ENCODE peak calls at places on chromosomes 4 and X, in seven cellular contexts. L is fibroblast of the aortic adventitia; N is fibroblast of mammary gland; G is transverse colon; Y is A673; R is CD8-positive, alpha-beta T cell; D is body of pancreas. A is an unnamed sample.
A peak's percentile ranks its signal among the peaks of the same experiment; 100 is the strongest.

GRCh38 chrX:55715847-55716246 is 1.7 kb upstream of the RRAGB start:
- DNase-seq in G (no peak), D (no peak), Y (no peak), R (no peak), L (no peak), N (no peak), A (no peak)

GRCh38 chr4:48375651-48376291 is 34.4 kb downstream of the SLAIN2 start:
- DNase-seq in D (peak; percentile 25), N (peak; percentile 91), L (peak; percentile 63), Y (peak; percentile 91), R (no peak), G (peak; percentile 71), A (peak; percentile 94)

GRCh38 chr4:87119965-87120364 is 100.5 kb downstream of the KLHL8 start:
- DNase-seq in L (no peak), D (no peak), N (peak; percentile 23), G (no peak), Y (no peak), R (no peak), A (no peak)

GRCh38 chr4:72323227-72323626 is 245.8 kb downstream of the ADAMTS3 start:
- DNase-seq in N (no peak), L (peak; percentile 39), D (no peak), R (no peak), G (no peak), Y (no peak), A (peak; percentile 9)

GRCh38 chr4:158801677-158802076 is 32.9 kb downstream of the FNIP2 start:
- DNase-seq in G (no peak), N (no peak), D (no peak), Y (no peak), L (no peak), R (no peak), A (no peak)

GRCh38 chr4:142475663-142476062 is 370.4 kb downstream of the INPP4B start:
- DNase-seq in Y (no peak), D (no peak), L (peak; percentile 32), N (no peak), R (no peak), G (no peak), A (peak; percentile 28)

GRCh38 chrX:71579136-71579989 is 1.1 kb downstream of the GCNA start:
- DNase-seq in L (no peak), R (no peak), D (no peak), N (no peak), Y (no peak), G (no peak), A (no peak)

GRCh38 chrX:101482296-101482695 is 3.0 kb upstream of the ARMCX4 start:
- DNase-seq in Y (no peak), N (no peak), L (peak; percentile 24), D (no peak), R (no peak), G (no peak), A (no peak)

GRCh38 chr4:40587826-40588225 is 41.8 kb downstream of the RBM47 start:
- DNase-seq in N (peak; percentile 66), L (peak; percentile 65), G (no peak), Y (no peak), D (peak; percentile 37), R (no peak), A (peak; percentile 66)

GRCh38 chr4:68896749-68897148 is 54.9 kb downstream of the UGT2A3 start:
- DNase-seq in Y (no peak), R (no peak), L (no peak), D (no peak), G (no peak), N (no peak), A (no peak)

GRCh38 chr4:122555216-122555615 is 65.7 kb downstream of the IL21 start:
- DNase-seq in G (no peak), L (no peak), R (no peak), D (no peak), Y (no peak), N (no peak), A (no peak)

GRCh38 chr4:141307241-141307689 is 86.6 kb downstream of the ZNF330 start:
- DNase-seq in N (peak; percentile 72), G (peak; percentile 51), R (peak; percentile 19), D (peak; percentile 65), Y (peak; percentile 46), L (peak; percentile 71), A (peak; percentile 52)

GRCh38 chrX:154417157-154417556 is 5.8 kb downstream of the TAFAZZIN start:
- DNase-seq in R (no peak), D (no peak), Y (no peak), N (no peak), L (no peak), G (no peak), A (no peak)

GRCh38 chrX:137034508-137034872 is 695 bp upstream of the GPR101 start:
- DNase-seq in Y (no peak), N (no peak), G (no peak), D (no peak), L (no peak), R (no peak), A (no peak)

GRCh38 chr4:121733942-121734341 is 31.0 kb downstream of the SMIM43 start:
- DNase-seq in Y (no peak), R (no peak), D (no peak), L (no peak), N (no peak), G (no peak), A (no peak)

GRCh38 chr4:134610172-134610571 is 408.6 kb upstream of the PABPC4L start:
- DNase-seq in R (no peak), N (no peak), L (no peak), G (no peak), D (no peak), Y (no peak), A (no peak)

GRCh38 chr4:108619372-108620100 is 840 bp upstream of the RPL34 start:
- DNase-seq in N (no peak), R (no peak), L (no peak), G (no peak), D (no peak), Y (no peak), A (no peak)

GRCh38 chr4:129545599-129546278 is 449.8 kb downstream of the C4orf33 start:
- DNase-seq in G (peak; percentile 31), N (peak; percentile 74), Y (peak; percentile 4), D (peak; percentile 74), L (peak; percentile 78), R (no peak), A (no peak)

GRCh38 chrX:45669715-45670360 is 469.2 kb upstream of the DIPK2B start:
- DNase-seq in R (no peak), D (no peak), N (peak; percentile 60), Y (no peak), L (peak; percentile 55), G (no peak), A (peak; percentile 24)

GRCh38 chrX:106171293-106171692 is 3.2 kb downstream of the PWWP3B start:
- DNase-seq in Y (no peak), D (no peak), L (no peak), N (no peak), G (no peak), R (no peak), A (no peak)

GRCh38 chr4:107036602-107037151 is 564 bp upstream of the DKK2 start:
- DNase-seq in G (no peak), N (no peak), L (peak; percentile 4), Y (peak; percentile 70), R (no peak), D (no peak), A (peak; percentile 26)

GRCh38 chr4:156971168-156971601 is 414 bp downstream of the PDGFC start:
- DNase-seq in N (no peak), Y (no peak), D (peak; percentile 39), G (peak; percentile 21), R (no peak), L (no peak), A (no peak)

GRCh38 chrX:108177321-108177990 is 85.9 kb downstream of the ATG4A start:
- DNase-seq in D (no peak), R (no peak), Y (no peak), N (no peak), G (no peak), L (no peak), A (no peak)

GRCh38 chr4:1012031-1012739 is 759 bp downstream of the FGFRL1 start:
- DNase-seq in G (peak; percentile 67), N (no peak), Y (peak; percentile 71), D (peak; percentile 56), L (no peak), R (peak; percentile 10), A (peak; percentile 52)

DNA sequence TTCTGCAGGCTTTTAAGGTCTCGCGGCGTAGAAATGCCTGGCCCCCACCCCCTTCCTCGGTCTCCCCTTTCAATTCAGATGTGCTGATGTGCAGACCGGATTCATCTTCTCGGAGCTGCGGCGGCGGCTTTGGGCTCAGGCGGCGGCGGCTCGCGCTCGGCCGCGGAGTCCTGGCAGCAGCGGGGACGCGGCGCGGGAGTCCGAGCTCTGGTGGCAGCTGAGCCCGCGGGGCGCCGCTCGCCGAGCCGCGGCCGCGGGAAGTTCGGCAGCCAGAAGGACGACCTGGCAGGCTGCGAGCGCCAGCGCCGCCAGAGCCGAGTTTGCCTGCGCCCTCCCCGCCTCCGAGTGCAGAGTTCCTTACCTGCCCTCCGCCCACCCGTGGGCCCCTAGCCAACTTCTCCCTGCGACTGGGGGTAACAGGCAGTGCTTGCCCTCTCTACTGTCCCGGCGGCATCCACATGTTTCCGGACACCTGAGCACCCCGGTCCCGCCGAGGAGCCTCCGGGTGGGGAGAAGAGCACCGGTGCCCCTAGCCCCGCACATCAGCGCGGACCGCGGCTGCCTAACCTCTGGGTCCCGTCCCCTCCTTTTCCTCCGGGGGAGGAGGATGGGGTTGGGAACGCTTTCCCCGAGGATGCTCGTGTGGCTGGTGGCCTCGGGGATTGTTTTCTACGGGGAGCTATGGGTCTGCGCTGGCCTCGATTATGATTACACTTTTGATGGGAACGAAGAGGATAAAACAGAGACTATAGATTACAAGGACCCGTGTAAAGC is 448 bp downstream of the TLL1 start:
- DNase-seq in N (peak; percentile 16), L (peak; percentile 12), G (no peak), Y (peak; percentile 53), R (no peak), D (peak; percentile 37), A (peak; percentile 64)
- H3K4me3 ChIP-seq in N (peak overlapping the region; percentile 48), L (peak overlapping the region; percentile 67), G (peak overlapping the region; percentile 33), Y (peak overlapping the region; percentile 61), R (no peak overlapping the region), D (peak overlapping the region; percentile 13), A (peak overlapping the region; percentile 52)

GRCh38 chr4:116357758-116358157 is 727.6 kb downstream of the TRAM1L1 start:
- DNase-seq in Y (peak; percentile 50), N (peak; percentile 2), G (peak; percentile 11), R (no peak), L (peak; percentile 82), D (peak; percentile 86), A (no peak)
- TF ChIP-seq CTCF in Y (no peak), N (no peak), G (no peak), R (no peak), L (no peak), D (no peak), A (no peak)

GRCh38 chr4:27398911-27399310 is 538.3 kb downstream of the STIM2 start:
- DNase-seq in G (no peak), D (no peak), L (peak; percentile 57), Y (no peak), N (peak; percentile 30), R (no peak), A (no peak)

DNA sequence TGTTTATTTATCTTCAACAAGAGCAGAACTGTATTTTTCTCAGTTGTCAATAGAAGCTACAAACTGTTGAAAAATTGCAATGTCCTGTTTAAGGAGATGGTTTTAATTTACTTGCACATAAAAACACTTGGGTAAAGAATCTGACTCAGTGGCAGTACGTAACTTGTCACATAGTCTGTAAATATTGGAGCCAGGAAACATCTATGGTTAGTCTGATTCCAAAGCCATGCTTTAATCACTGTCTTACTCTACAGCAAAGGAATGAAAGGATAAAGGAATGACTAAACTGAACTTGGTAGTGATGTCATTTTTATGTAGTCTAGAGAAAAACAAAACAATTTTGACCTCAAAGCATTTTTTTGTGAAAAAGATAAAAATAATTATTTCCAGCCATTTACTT is 537.2 kb downstream of the STIM2 start:
- DNase-seq in G (no peak), R (no peak), L (peak; percentile 90), D (no peak), N (peak; percentile 95), Y (no peak), A (peak; percentile 23)
- H3K4me3 ChIP-seq in G (no peak overlapping the region), R (no peak overlapping the region), L (no peak overlapping the region), D (no peak overlapping the region), N (no peak overlapping the region), Y (no peak overlapping the region), A (no peak overlapping the region)

GRCh38 chr4:110613710-110614109 is 9.2 kb downstream of the PITX2 start:
- DNase-seq in R (no peak), L (no peak), Y (no peak), N (no peak), D (no peak), G (no peak), A (no peak)
- TF ChIP-seq CTCF in R (no peak), L (no peak), Y (no peak), N (no peak), D (no peak), G (no peak), A (no peak)

A was measured in foreskin fibroblast.